ENCODE peak calls at places on chromosomes 2 and 18, in four cellular contexts. One of them, this sample, is unnamed.

GRCh38 chr2:192307530-192307929 is 112.8 kb upstream of the TMEFF2 start:
- DNase-seq in CD8-positive, alpha-beta T cell: no peak
- DNase-seq in fibroblast of lung: peak
- DNase-seq in skeletal muscle cell: peak
- DNase-seq in this sample: no peak

GRCh38 chr18:76405280-76405679 is 89.8 kb downstream of the ZNF516 start:
- DNase-seq in CD8-positive, alpha-beta T cell: no peak
- DNase-seq in fibroblast of lung: no peak
- DNase-seq in skeletal muscle cell: no peak
- DNase-seq in this sample: no peak

GRCh38 chr18:383135-383534 is 115.3 kb upstream of the THOC1 start:
- DNase-seq in CD8-positive, alpha-beta T cell: no peak
- DNase-seq in fibroblast of lung: peak
- DNase-seq in skeletal muscle cell: no peak
- DNase-seq in this sample: no peak

GRCh38 chr2:130823171-130823885 is 13.4 kb upstream of the ARHGEF4 start:
- DNase-seq in CD8-positive, alpha-beta T cell: no peak
- DNase-seq in fibroblast of lung: no peak
- DNase-seq in skeletal muscle cell: no peak
- DNase-seq in this sample: no peak

GRCh38 chr2:228417526-228417925 is 236.0 kb upstream of the SPHKAP start:
- DNase-seq in CD8-positive, alpha-beta T cell: no peak
- DNase-seq in fibroblast of lung: peak
- DNase-seq in skeletal muscle cell: no peak
- DNase-seq in this sample: no peak

GRCh38 chr2:9649261-9649660 is 18.5 kb upstream of the YWHAQ start:
- DNase-seq in CD8-positive, alpha-beta T cell: no peak
- DNase-seq in fibroblast of lung: no peak
- DNase-seq in skeletal muscle cell: no peak
- DNase-seq in this sample: no peak

GRCh38 chr18:56172527-56172926 is 465.9 kb downstream of the TXNL1 start:
- DNase-seq in CD8-positive, alpha-beta T cell: no peak
- DNase-seq in fibroblast of lung: no peak
- DNase-seq in skeletal muscle cell: no peak
- DNase-seq in this sample: no peak

GRCh38 chr2:33250417-33251029 is 225.9 kb upstream of the RASGRP3 start:
- DNase-seq in CD8-positive, alpha-beta T cell: no peak
- DNase-seq in fibroblast of lung: no peak
- DNase-seq in skeletal muscle cell: no peak
- DNase-seq in this sample: no peak

GRCh38 chr2:205566556-205567061 is 115.7 kb upstream of the NRP2 start:
- DNase-seq in CD8-positive, alpha-beta T cell: no peak
- DNase-seq in fibroblast of lung: no peak
- DNase-seq in skeletal muscle cell: no peak
- DNase-seq in this sample: no peak

GRCh38 chr2:158676696-158677095 is 118.4 kb upstream of the DAPL1 start:
- DNase-seq in CD8-positive, alpha-beta T cell: no peak
- DNase-seq in fibroblast of lung: no peak
- DNase-seq in skeletal muscle cell: no peak
- DNase-seq in this sample: no peak

GRCh38 chr2:24708537-24709152 is 84.5 kb downstream of the PTRHD1 start:
- DNase-seq in CD8-positive, alpha-beta T cell: no peak
- DNase-seq in fibroblast of lung: peak
- DNase-seq in skeletal muscle cell: peak
- DNase-seq in this sample: no peak

GRCh38 chr18:58983260-58983659 is 118.6 kb downstream of the ZNF532 start:
- DNase-seq in CD8-positive, alpha-beta T cell: no peak
- DNase-seq in fibroblast of lung: no peak
- DNase-seq in skeletal muscle cell: no peak
- DNase-seq in this sample: no peak

GRCh38 chr2:140344842-140345241 is 1564.7 kb upstream of the NXPH2 start:
- DNase-seq in CD8-positive, alpha-beta T cell: no peak
- DNase-seq in fibroblast of lung: peak
- DNase-seq in skeletal muscle cell: peak
- DNase-seq in this sample: no peak

GRCh38 chr2:223652122-223652521 is 50.0 kb upstream of the SCG2 start:
- DNase-seq in CD8-positive, alpha-beta T cell: no peak
- DNase-seq in fibroblast of lung: no peak
- DNase-seq in skeletal muscle cell: no peak
- DNase-seq in this sample: no peak

GRCh38 chr2:83342860-83343329 is 1116.2 kb downstream of the SUCLG1 start:
- DNase-seq in CD8-positive, alpha-beta T cell: no peak
- DNase-seq in fibroblast of lung: no peak
- DNase-seq in skeletal muscle cell: no peak
- DNase-seq in this sample: no peak

GRCh38 chr2:19355931-19356544 is 2.4 kb downstream of the OSR1 start:
- DNase-seq in CD8-positive, alpha-beta T cell: no peak
- DNase-seq in fibroblast of lung: no peak
- DNase-seq in skeletal muscle cell: no peak
- DNase-seq in this sample: no peak

GRCh38 chr2:32910883-32911598 is 35.7 kb upstream of the LTBP1 start:
- DNase-seq in CD8-positive, alpha-beta T cell: no peak
- DNase-seq in fibroblast of lung: peak
- DNase-seq in skeletal muscle cell: no peak
- DNase-seq in this sample: no peak

GRCh38 chr2:234459401-234460009 is 37.4 kb downstream of the ARL4C start:
- DNase-seq in CD8-positive, alpha-beta T cell: no peak
- DNase-seq in fibroblast of lung: no peak
- DNase-seq in skeletal muscle cell: no peak
- DNase-seq in this sample: no peak

GRCh38 chr2:54809814-54810213 is 86.4 kb downstream of the EML6 start:
- DNase-seq in CD8-positive, alpha-beta T cell: no peak
- DNase-seq in fibroblast of lung: peak
- DNase-seq in skeletal muscle cell: peak
- DNase-seq in this sample: no peak

GRCh38 chr2:73982140-73982617 is 2.5 kb upstream of the TET3 start:
- DNase-seq in CD8-positive, alpha-beta T cell: no peak
- DNase-seq in fibroblast of lung: peak
- DNase-seq in skeletal muscle cell: no peak
- DNase-seq in this sample: no peak

GRCh38 chr2:85744771-85745601 is 8.8 kb upstream of the ATOH8 start:
- DNase-seq in CD8-positive, alpha-beta T cell: no peak
- DNase-seq in fibroblast of lung: peak
- DNase-seq in skeletal muscle cell: peak
- DNase-seq in this sample: no peak

GRCh38 chr18:39796413-39796812 is 2158.6 kb upstream of the PIK3C3 start:
- DNase-seq in CD8-positive, alpha-beta T cell: no peak
- DNase-seq in fibroblast of lung: no peak
- DNase-seq in skeletal muscle cell: no peak
- DNase-seq in this sample: no peak

GRCh38 chr2:238202326-238203103 is 980 bp downstream of the ILKAP start:
- DNase-seq in CD8-positive, alpha-beta T cell: no peak
- DNase-seq in fibroblast of lung: peak
- DNase-seq in skeletal muscle cell: no peak
- DNase-seq in this sample: no peak

GRCh38 chr2:199471443-199472057 is 13.8 kb upstream of the SATB2 start:
- DNase-seq in CD8-positive, alpha-beta T cell: no peak
- DNase-seq in fibroblast of lung: peak
- DNase-seq in skeletal muscle cell: no peak
- DNase-seq in this sample: no peak

GRCh38 chr18:73824684-73825083 is 322.9 kb downstream of the FBXO15 start:
- DNase-seq in CD8-positive, alpha-beta T cell: no peak
- DNase-seq in fibroblast of lung: peak
- DNase-seq in skeletal muscle cell: peak
- DNase-seq in this sample: no peak

GRCh38 chr2:152336103-152336853 is 1.3 kb downstream of the FMNL2 start:
- DNase-seq in CD8-positive, alpha-beta T cell: no peak
- DNase-seq in fibroblast of lung: peak
- DNase-seq in skeletal muscle cell: no peak
- DNase-seq in this sample: no peak

GRCh38 chr2:47065771-47066380 is 89.2 kb downstream of the STPG4 start:
- DNase-seq in CD8-positive, alpha-beta T cell: no peak
- DNase-seq in fibroblast of lung: peak
- DNase-seq in skeletal muscle cell: peak
- DNase-seq in this sample: no peak

GRCh38 chr2:208407667-208408066 is 1.1 kb downstream of the PTH2R start:
- DNase-seq in CD8-positive, alpha-beta T cell: no peak
- DNase-seq in fibroblast of lung: peak
- DNase-seq in skeletal muscle cell: no peak
- DNase-seq in this sample: peak

GRCh38 chr2:188693111-188693510 is 281.1 kb upstream of the COL3A1 start:
- DNase-seq in CD8-positive, alpha-beta T cell: no peak
- DNase-seq in fibroblast of lung: no peak
- DNase-seq in skeletal muscle cell: no peak
- DNase-seq in this sample: no peak

GRCh38 chr2:162221064-162221463 is 22.2 kb downstream of the FAP start:
- DNase-seq in CD8-positive, alpha-beta T cell: no peak
- DNase-seq in fibroblast of lung: peak
- DNase-seq in skeletal muscle cell: no peak
- DNase-seq in this sample: peak

GRCh38 chr2:62287895-62288589 is 92.1 kb downstream of the B3GNT2 start:
- DNase-seq in CD8-positive, alpha-beta T cell: peak
- DNase-seq in fibroblast of lung: peak
- DNase-seq in skeletal muscle cell: peak
- DNase-seq in this sample: no peak

GRCh38 chr2:163681765-163682164 is 54.0 kb downstream of the FIGN start:
- DNase-seq in CD8-positive, alpha-beta T cell: no peak
- DNase-seq in fibroblast of lung: peak
- DNase-seq in skeletal muscle cell: peak
- DNase-seq in this sample: no peak

GRCh38 chr2:236748801-236749200 is 179.2 kb downstream of the ACKR3 start:
- DNase-seq in CD8-positive, alpha-beta T cell: no peak
- DNase-seq in fibroblast of lung: peak
- DNase-seq in skeletal muscle cell: no peak
- DNase-seq in this sample: no peak

GRCh38 chr2:144429396-144430112 is 90.4 kb downstream of the ZEB2 start:
- DNase-seq in CD8-positive, alpha-beta T cell: no peak
- DNase-seq in fibroblast of lung: no peak
- DNase-seq in skeletal muscle cell: no peak
- DNase-seq in this sample: no peak

GRCh38 chr2:165406053-165406628 is 63.4 kb upstream of the CSRNP3 start:
- DNase-seq in CD8-positive, alpha-beta T cell: no peak
- DNase-seq in fibroblast of lung: peak
- DNase-seq in skeletal muscle cell: no peak
- DNase-seq in this sample: peak

GRCh38 chr18:58391932-58392331 is 237.0 kb downstream of the ALPK2 start:
- DNase-seq in CD8-positive, alpha-beta T cell: no peak
- DNase-seq in fibroblast of lung: no peak
- DNase-seq in skeletal muscle cell: no peak
- DNase-seq in this sample: no peak

GRCh38 chr2:189221811-189222210 is 42.2 kb upstream of the COL5A2 start:
- DNase-seq in CD8-positive, alpha-beta T cell: no peak
- DNase-seq in fibroblast of lung: peak
- DNase-seq in skeletal muscle cell: no peak
- DNase-seq in this sample: no peak

GRCh38 chr2:197391220-197391717 is 43.6 kb downstream of the SF3B1 start:
- DNase-seq in CD8-positive, alpha-beta T cell: no peak
- DNase-seq in fibroblast of lung: no peak
- DNase-seq in skeletal muscle cell: no peak
- DNase-seq in this sample: no peak
- H3K4me3 ChIP-seq in CD8-positive, alpha-beta T cell: no peak
- H3K4me3 ChIP-seq in fibroblast of lung: no peak
- H3K4me3 ChIP-seq in skeletal muscle cell: no peak
- H3K4me3 ChIP-seq in this sample: no peak

GRCh38 chr2:68390114-68390513 is 25.0 kb downstream of the PLEK start:
- DNase-seq in CD8-positive, alpha-beta T cell: no peak
- DNase-seq in fibroblast of lung: no peak
- DNase-seq in skeletal muscle cell: no peak
- DNase-seq in this sample: no peak

GRCh38 chr2:68390600-68390999 is 25.5 kb downstream of the PLEK start:
- DNase-seq in CD8-positive, alpha-beta T cell: no peak
- DNase-seq in fibroblast of lung: no peak
- DNase-seq in skeletal muscle cell: no peak
- DNase-seq in this sample: no peak

GRCh38 chr2:68388772-68389171 is 23.7 kb downstream of the PLEK start:
- DNase-seq in CD8-positive, alpha-beta T cell: no peak
- DNase-seq in fibroblast of lung: no peak
- DNase-seq in skeletal muscle cell: no peak
- DNase-seq in this sample: no peak

GRCh38 chr2:68391869-68392268 is 26.8 kb downstream of the PLEK start:
- DNase-seq in CD8-positive, alpha-beta T cell: no peak
- DNase-seq in fibroblast of lung: no peak
- DNase-seq in skeletal muscle cell: no peak
- DNase-seq in this sample: no peak

GRCh38 chr2:68391099-68391498 is 26.0 kb downstream of the PLEK start:
- DNase-seq in CD8-positive, alpha-beta T cell: no peak
- DNase-seq in fibroblast of lung: no peak
- DNase-seq in skeletal muscle cell: no peak
- DNase-seq in this sample: no peak
- H3K4me3 ChIP-seq in CD8-positive, alpha-beta T cell: no peak
- H3K4me3 ChIP-seq in fibroblast of lung: no peak
- H3K4me3 ChIP-seq in skeletal muscle cell: no peak
- H3K4me3 ChIP-seq in this sample: no peak

GRCh38 chr2:149544692-149545091 is 42.9 kb downstream of the MMADHC start:
- DNase-seq in CD8-positive, alpha-beta T cell: no peak
- DNase-seq in fibroblast of lung: no peak
- DNase-seq in skeletal muscle cell: no peak
- DNase-seq in this sample: no peak
- H3K4me3 ChIP-seq in CD8-positive, alpha-beta T cell: peak
- H3K4me3 ChIP-seq in fibroblast of lung: peak
- H3K4me3 ChIP-seq in skeletal muscle cell: no peak
- H3K4me3 ChIP-seq in this sample: no peak

GRCh38 chr18:22946841-22947240 is 13.7 kb downstream of the RBBP8 start:
- DNase-seq in CD8-positive, alpha-beta T cell: no peak
- DNase-seq in fibroblast of lung: no peak
- DNase-seq in skeletal muscle cell: no peak
- DNase-seq in this sample: no peak

GRCh38 chr18:22956226-22956625 is 23.1 kb downstream of the RBBP8 start:
- DNase-seq in CD8-positive, alpha-beta T cell: no peak
- DNase-seq in fibroblast of lung: no peak
- DNase-seq in skeletal muscle cell: no peak
- DNase-seq in this sample: no peak

GRCh38 chr18:22951823-22952222 is 18.7 kb downstream of the RBBP8 start:
- DNase-seq in CD8-positive, alpha-beta T cell: no peak
- DNase-seq in fibroblast of lung: no peak
- DNase-seq in skeletal muscle cell: no peak
- DNase-seq in this sample: no peak

DNA sequence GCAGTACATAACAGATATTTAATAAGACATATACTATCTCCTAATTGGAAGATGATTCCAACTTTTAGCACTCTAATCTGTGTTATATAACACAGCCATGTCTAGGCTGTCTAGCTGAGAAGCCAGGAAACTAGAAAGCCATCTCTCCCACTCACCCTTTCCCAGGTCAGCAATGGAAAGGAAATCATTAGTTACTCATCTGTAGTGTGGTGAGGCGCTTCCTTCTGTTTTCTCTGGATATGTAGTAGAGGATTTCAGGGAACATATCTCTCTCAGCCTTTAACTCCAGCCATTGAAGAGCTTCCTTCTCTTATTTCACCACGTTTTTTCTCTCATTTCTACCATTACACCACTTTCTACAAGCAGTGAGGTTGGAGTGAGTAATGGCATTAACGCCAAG is 19.4 kb downstream of the RBBP8 start:
- DNase-seq in CD8-positive, alpha-beta T cell: no peak
- DNase-seq in fibroblast of lung: no peak
- DNase-seq in skeletal muscle cell: no peak
- DNase-seq in this sample: no peak
- H3K4me3 ChIP-seq in CD8-positive, alpha-beta T cell: no peak
- H3K4me3 ChIP-seq in fibroblast of lung: no peak
- H3K4me3 ChIP-seq in skeletal muscle cell: no peak
- H3K4me3 ChIP-seq in this sample: no peak

GRCh38 chr18:63177822-63178525 is 141.6 kb downstream of the BCL2 start:
- DNase-seq in CD8-positive, alpha-beta T cell: no peak
- DNase-seq in fibroblast of lung: no peak
- DNase-seq in skeletal muscle cell: peak
- DNase-seq in this sample: peak
- H3K4me3 ChIP-seq in CD8-positive, alpha-beta T cell: no peak
- H3K4me3 ChIP-seq in fibroblast of lung: peak
- H3K4me3 ChIP-seq in skeletal muscle cell: peak
- H3K4me3 ChIP-seq in this sample: no peak

This sample was measured in LNCaP clone FGC.